ENCODE peak calls at places on chromosomes 11 and 22, in four cellular contexts. X, L, F and V are unnamed samples.
A peak's percentile ranks its signal among the peaks of the same experiment; 100 is the strongest.

GRCh38 chr11:124837491-124837856 is 27.8 kb upstream of the ROBO3 start:
- DNase-seq in X (peak; percentile 90), L (peak; percentile 58), F (peak; percentile 56), V (peak; percentile 86)

GRCh38 chr22:41327124-41327523 is 25.8 kb downstream of the ZC3H7B start:
- DNase-seq in X (no peak), L (no peak), F (no peak), V (no peak)

GRCh38 chr11:134450186-134450585 is 38.1 kb upstream of the B3GAT1 start:
- DNase-seq in X (no peak), L (no peak), F (no peak), V (no peak)

GRCh38 chr22:42991010-42991651 is 23.8 kb downstream of the PACSIN2 start:
- DNase-seq in X (peak; percentile 91), L (no peak), F (no peak), V (no peak)

GRCh38 chr11:119117004-119117706 is 4.2 kb upstream of the HINFP start:
- DNase-seq in X (no peak), L (no peak), F (no peak), V (no peak)

GRCh38 chr22:27775087-27775697 is 26.4 kb downstream of the MN1 start:
- DNase-seq in X (peak; percentile 7), L (no peak), F (no peak), V (no peak)

GRCh38 chr22:50361688-50362087 is 18.6 kb downstream of the PPP6R2 start:
- DNase-seq in X (no peak), L (no peak), F (no peak), V (no peak)

GRCh38 chr11:5564259-5565019 is 16.1 kb upstream of the OR52H1 start:
- DNase-seq in X (peak; percentile 29), L (no peak), F (no peak), V (no peak)

GRCh38 chr11:122874991-122875390 is 7.6 kb upstream of the JHY start:
- DNase-seq in X (no peak), L (no peak), F (no peak), V (no peak)

GRCh38 chr22:50473088-50473487 is 1.7 kb downstream of the SBF1 start:
- DNase-seq in X (no peak), L (peak; percentile 35), F (peak; percentile 34), V (peak; percentile 41)

GRCh38 chr22:42769574-42770447 is 49.1 kb upstream of the A4GALT start:
- DNase-seq in X (peak; percentile 95), L (no peak), F (peak; percentile 44), V (peak; percentile 51)

GRCh38 chr22:37663521-37664140 is 5.1 kb downstream of the PDXP start:
- DNase-seq in X (peak; percentile 80), L (no peak), F (no peak), V (no peak)

GRCh38 chr11:94304559-94304958 is at the start of gene IZUMO1R:
- DNase-seq in X (no peak), L (no peak), F (no peak), V (no peak)
- TF ChIP-seq USF2 in X (no peak), L (no peak), F (no peak), V (no peak)

DNA sequence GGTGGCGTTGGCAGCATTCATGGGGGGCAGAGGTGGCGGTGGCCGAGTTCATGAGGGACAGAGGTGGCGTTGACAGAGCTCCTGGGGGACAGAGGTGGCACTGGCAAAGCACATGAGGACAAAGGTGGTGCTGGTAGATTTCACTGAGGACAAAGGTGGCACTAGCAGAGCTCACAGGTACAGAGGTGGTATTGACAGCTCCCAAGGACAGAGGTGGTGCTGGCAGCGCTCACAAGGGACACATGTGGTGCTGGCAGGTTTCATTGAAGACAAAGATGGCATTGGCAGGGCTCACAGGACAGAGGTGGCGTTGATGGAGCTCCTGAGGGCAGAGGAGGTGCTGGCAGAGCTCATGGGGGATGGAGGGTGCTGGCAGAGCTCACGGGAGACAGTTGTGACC is 425.4 kb downstream of the CTTN start:
- DNase-seq in X (no peak), L (no peak), F (no peak), V (no peak)
- TF ChIP-seq POLR2A in X (no peak), L (no peak), F (no peak), V (no peak)

DNA sequence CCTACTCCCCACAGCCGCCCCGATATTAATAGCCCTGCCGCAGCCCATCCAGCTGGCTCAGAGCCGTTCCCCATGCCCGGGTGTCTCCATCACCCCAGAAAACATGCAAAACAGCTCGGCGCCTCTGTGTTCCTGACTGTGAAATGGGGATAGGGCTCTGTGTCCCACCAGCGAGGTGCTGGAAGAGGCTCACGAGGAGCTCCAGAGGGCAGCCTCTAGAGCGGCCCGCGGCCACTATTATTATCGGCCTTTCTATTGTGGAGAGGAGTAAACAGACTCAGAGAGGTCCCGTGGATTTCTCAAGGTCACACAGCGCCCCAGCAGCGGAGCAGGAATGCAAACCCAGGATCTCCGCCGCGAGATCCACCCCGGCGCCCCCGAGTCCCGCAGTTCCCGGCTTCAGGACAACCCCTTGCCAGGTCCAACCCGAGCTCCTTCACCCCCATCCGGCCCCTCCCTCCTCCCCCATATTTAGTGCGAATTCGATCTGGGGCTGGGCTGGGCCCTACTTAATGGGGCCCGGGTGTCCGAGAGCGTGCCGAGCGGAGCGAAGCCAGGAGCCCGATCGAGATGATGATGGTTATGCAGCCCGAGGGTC is at the start of gene ACTN3:
- DNase-seq in X (no peak), L (peak; percentile 17), F (no peak), V (peak; percentile 18)
- TF ChIP-seq MAZ in X (no peak), L (no peak), F (no peak), V (no peak)

DNA sequence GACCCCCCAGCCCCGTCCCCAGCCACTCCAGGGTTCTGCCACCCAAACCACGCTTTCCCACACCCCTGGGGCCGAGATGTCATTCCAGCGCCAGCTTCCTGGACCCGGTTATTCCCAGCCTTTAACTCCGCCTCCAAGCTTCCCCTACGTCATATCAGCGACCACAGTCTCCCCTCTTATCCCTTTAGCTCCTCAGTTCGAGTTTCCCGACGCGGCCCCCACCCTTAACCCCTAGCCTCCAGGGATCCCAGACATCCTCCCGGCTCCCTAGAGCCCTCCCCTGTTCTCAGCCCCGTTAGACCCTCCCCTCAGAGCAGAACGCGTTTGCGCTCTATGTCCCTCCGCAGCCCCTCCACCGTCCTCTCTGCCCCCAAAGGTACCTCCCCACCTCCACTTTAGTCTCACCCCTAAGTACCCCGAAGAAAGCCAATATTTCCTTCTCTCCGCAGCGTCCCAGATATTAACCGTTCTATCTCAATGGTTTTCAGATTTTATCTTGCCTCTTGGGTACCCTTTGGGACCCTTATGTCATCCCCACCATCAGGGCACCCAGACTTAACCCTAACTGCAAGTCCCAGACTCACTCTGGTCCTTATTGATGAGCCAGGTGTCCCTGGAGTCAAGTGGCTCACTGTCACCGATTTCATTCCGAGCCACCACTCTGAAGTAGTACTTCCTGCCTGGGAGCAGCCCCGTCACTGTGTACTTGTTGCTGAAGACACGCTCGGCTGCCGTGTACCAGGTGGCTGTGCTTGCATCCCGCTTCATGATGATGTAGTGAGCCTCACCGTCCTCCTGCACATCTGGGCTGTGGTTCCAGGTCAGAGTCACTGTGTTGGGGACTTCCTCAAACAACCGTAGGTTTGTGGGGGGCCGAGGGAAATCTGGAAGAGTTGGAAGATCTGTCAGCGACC is 8.0 kb downstream of the TMEM86A start:
- DNase-seq in X (no peak), L (no peak), F (no peak), V (no peak)
- TF ChIP-seq USF2 in X (no peak), L (no peak), F (no peak), V (no peak)

DNA sequence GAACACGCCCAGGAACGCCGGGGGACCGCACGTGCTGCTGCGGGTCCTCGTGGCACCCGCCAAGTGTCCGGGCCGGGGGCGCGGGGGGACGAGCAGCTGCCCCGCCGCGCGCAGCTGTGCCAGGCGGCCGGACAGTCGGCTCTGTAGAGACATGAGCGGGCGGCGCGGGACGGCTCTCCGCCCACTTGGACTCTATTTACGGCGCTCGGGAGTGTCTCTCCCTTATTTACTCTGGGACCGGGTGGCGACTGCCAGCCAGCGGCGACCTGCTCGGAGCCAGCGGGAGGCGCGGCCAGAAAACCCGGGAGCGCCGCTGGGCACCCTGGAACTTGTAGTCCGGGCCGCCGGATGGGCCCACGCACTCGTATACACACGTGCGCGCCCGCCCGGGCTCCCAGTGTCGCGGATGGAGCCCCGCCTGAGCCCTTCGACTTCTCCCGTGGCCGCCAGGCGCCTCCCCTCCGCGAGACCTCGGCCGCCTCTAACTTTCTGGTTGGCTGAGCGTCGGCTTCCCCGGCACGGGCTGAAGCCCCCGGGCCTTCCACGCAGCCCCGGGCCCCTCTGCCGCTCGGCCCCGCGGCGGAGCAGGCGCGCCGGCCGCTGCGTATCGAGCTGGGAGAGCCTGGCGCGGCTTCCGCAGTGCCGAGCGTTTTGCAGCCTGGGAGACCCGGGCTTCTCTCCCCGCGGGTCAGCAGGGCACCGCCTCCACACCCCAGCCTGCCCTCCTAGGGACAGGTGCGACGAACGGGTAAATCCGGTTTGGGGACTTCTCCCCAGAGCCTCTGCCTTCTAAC is at the start of gene MACROD1:
- DNase-seq in X (peak; percentile 75), L (peak; percentile 86), F (peak; percentile 88), V (peak; percentile 79)
- TF ChIP-seq POLR2A in X (no peak), L (peak; percentile 76), F (peak; percentile 81), V (peak; percentile 45)

DNA sequence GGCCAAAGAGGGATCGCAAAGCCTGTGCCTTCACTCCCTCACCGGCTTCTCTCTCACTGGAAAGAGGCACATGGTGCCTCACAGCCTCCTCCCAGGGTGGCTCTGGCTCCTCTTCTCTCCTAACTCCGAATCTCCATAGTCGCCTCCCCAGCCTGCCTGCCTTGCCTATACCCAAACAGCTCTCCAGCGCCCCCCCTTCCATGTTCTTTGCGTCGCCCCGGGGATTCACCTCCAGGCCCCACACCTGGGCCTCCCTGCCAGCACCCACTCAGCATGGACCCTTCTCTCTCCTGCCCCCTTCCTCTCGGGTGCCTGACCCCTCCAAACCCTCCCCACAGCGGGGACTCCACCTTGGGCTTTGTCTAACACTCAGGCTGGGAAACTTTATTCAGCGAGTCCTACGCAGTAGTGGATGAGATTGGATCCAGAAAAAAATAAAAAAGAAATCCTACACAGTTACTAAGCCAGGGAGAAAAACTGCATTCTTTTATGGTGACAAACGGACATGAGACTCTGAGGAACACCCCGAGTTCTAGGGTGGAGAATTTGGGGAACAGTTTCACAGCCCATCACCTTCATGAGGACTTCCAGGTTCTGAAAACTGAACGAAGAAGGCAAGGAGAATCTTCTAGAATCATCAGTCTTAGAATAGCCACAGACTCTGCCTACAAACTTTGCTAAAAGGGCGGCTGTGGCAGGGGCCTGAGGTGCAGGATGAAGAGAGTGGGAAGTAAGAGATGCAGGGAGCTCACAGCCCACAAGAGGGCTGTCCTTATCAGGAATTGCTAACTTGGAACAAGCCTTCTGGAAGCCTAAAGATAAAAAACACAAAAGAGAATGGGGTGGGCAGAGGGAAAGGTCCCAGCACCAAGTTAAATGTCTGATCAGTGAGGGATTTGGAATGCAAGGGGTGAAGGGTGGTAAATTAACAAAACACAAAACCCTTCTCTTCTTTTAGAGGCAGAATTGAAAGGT is 5.3 kb downstream of the PPM1F start:
- DNase-seq in X (peak; percentile 71), L (peak; percentile 27), F (peak; percentile 98), V (no peak)
- TF ChIP-seq MAZ in X (no peak), L (no peak), F (no peak), V (no peak)